ENCODE peak calls at places on chromosomes 4 and X, in ten cellular contexts. R is GM12865; K is activated naive CD4-positive, alpha-beta T cell treated with anti-CD3 and anti-CD28 coated beads for 36 hours; Q is lower lobe of right lung; D is activated CD4-positive, alpha-beta memory T cell treated with anti-CD3 and anti-CD28 coated beads, Interleukin-2, amount 10 ng/mL, durations not matched to agents 7 days and 5 days; B is activated T-cell treated with anti-CD3 and anti-CD28 coated beads, Interleukin-2, amount 50 U/mL, for 1 hour; H is NCI-H1105; M is T-helper 2 cell; N is NCI-H460; O is GM23248. J is an unnamed sample.

GRCh38 chrX:13658602-13659001 is 5.7 kb downstream of the TCEANC start:
- DNase-seq in R (peak; percentile 59), K (no peak), Q (no peak), D (no peak), B (no peak), H (no peak), M (no peak), N (peak; percentile 48), O (peak; percentile 67), J (peak; percentile 39)

GRCh38 chrX:134764202-134764785 is 106.0 kb upstream of the PLAC1 start:
- DNase-seq in R (peak; percentile 49), K (no peak), Q (no peak), D (no peak), B (no peak), H (no peak), M (no peak), N (peak; percentile 67), O (peak; percentile 24), J (peak; percentile 28)

GRCh38 chrX:141278306-141278705 is 36.0 kb upstream of the SPANXC start:
- DNase-seq in R (peak; percentile 1), K (peak; percentile 4), Q (no peak), D (peak; percentile 16), B (no peak), H (no peak), M (no peak), N (peak; percentile 35), O (peak; percentile 29), J (no peak)

GRCh38 chrX:153299855-153300254 is 21.7 kb downstream of the PNMA6F start:
- DNase-seq in R (no peak), K (no peak), Q (no peak), D (no peak), B (no peak), H (no peak), M (no peak), N (no peak), O (no peak), J (no peak)

GRCh38 chr4:54745031-54745770 is 87.4 kb downstream of the KIT start:
- DNase-seq in R (no peak), K (no peak), Q (no peak), D (no peak), B (no peak), H (no peak), M (no peak), N (no peak), O (peak; percentile 32), J (no peak)

GRCh38 chr4:94559351-94559806 is 107.6 kb downstream of the PDLIM5 start:
- DNase-seq in R (no peak), K (no peak), Q (no peak), D (no peak), B (no peak), H (no peak), M (no peak), N (no peak), O (peak; percentile 61), J (no peak)

GRCh38 chr4:62431513-62431912 is 1231.4 kb downstream of the ADGRL3 start:
- DNase-seq in R (peak; percentile 21), K (no peak), Q (no peak), D (no peak), B (no peak), H (peak; percentile 1), M (no peak), N (no peak), O (no peak), J (no peak)

GRCh38 chr4:77332696-77333270 is 175.8 kb downstream of the CCNG2 start:
- DNase-seq in R (no peak), K (no peak), Q (no peak), D (no peak), B (no peak), H (peak; percentile 0), M (no peak), N (no peak), O (no peak), J (no peak)

GRCh38 chrX:137031517-137032377 is 2.0 kb downstream of the GPR101 start:
- DNase-seq in R (peak; percentile 69), K (peak; percentile 62), Q (no peak), D (peak; percentile 46), B (peak; percentile 44), H (peak; percentile 33), M (no peak), N (peak; percentile 37), O (peak; percentile 55), J (no peak)

GRCh38 chrX:42996861-42997260 is 218.9 kb upstream of the PPP1R2C start:
- DNase-seq in R (no peak), K (no peak), Q (no peak), D (no peak), B (no peak), H (no peak), M (no peak), N (no peak), O (no peak), J (no peak)

GRCh38 chr4:151315212-151315886 is 10.1 kb downstream of the SH3D19 start:
- DNase-seq in R (no peak), K (no peak), Q (no peak), D (no peak), B (no peak), H (no peak), M (no peak), N (no peak), O (no peak), J (no peak)

GRCh38 chr4:117135634-117136354 is 50.4 kb upstream of the TRAM1L1 start:
- DNase-seq in R (peak; percentile 26), K (no peak), Q (no peak), D (no peak), B (no peak), H (no peak), M (no peak), N (no peak), O (no peak), J (no peak)

GRCh38 chr4:2604614-2605013 is 68.2 kb downstream of the FAM193A start:
- DNase-seq in R (no peak), K (no peak), Q (no peak), D (no peak), B (no peak), H (no peak), M (no peak), N (no peak), O (no peak), J (no peak)

GRCh38 chrX:137742846-137743245 is 176.9 kb downstream of the ZIC3 start:
- DNase-seq in R (no peak), K (no peak), Q (no peak), D (no peak), B (no peak), H (no peak), M (no peak), N (no peak), O (no peak), J (no peak)

GRCh38 chr4:15001248-15001824 is 945 bp upstream of the CPEB2 start:
- DNase-seq in R (peak; percentile 83), K (peak; percentile 62), Q (peak; percentile 80), D (peak; percentile 51), B (peak; percentile 60), H (peak; percentile 58), M (peak; percentile 17), N (peak; percentile 84), O (peak; percentile 95), J (peak; percentile 0)

GRCh38 chr4:98150092-98150761 is 7.0 kb upstream of the STPG2 start:
- DNase-seq in R (no peak), K (no peak), Q (no peak), D (no peak), B (no peak), H (no peak), M (no peak), N (no peak), O (peak; percentile 65), J (no peak)

GRCh38 chrX:9019151-9019550 is 14.8 kb downstream of the FAM9B start:
- DNase-seq in R (no peak), K (no peak), Q (no peak), D (no peak), B (no peak), H (no peak), M (no peak), N (no peak), O (peak; percentile 52), J (no peak)

GRCh38 chr4:6847134-6847533 is 62.5 kb upstream of the TBC1D14 start:
- DNase-seq in R (no peak), K (no peak), Q (no peak), D (no peak), B (no peak), H (no peak), M (no peak), N (no peak), O (peak; percentile 14), J (no peak)

GRCh38 chr4:102405706-102406510 is 60.6 kb upstream of the SLC39A8 start:
- DNase-seq in R (no peak), K (no peak), Q (no peak), D (no peak), B (no peak), H (no peak), M (no peak), N (peak; percentile 81), O (no peak), J (no peak)

GRCh38 chr4:1515763-1516162 is 109.5 kb upstream of the NKX1-1 start:
- DNase-seq in R (no peak), K (no peak), Q (peak; percentile 16), D (no peak), B (no peak), H (no peak), M (no peak), N (no peak), O (no peak), J (no peak)

GRCh38 chrX:31130457-31131215 is 58.8 kb upstream of the FTHL17 start:
- DNase-seq in R (no peak), K (no peak), Q (no peak), D (no peak), B (no peak), H (no peak), M (no peak), N (no peak), O (no peak), J (no peak)

GRCh38 chrX:40268126-40268525 is 170.4 kb upstream of the BCOR start:
- DNase-seq in R (no peak), K (no peak), Q (no peak), D (no peak), B (no peak), H (no peak), M (no peak), N (no peak), O (peak; percentile 36), J (no peak)

GRCh38 chr4:165684177-165684870 is 188.7 kb upstream of the TLL1 start:
- DNase-seq in R (no peak), K (no peak), Q (no peak), D (no peak), B (no peak), H (no peak), M (no peak), N (no peak), O (peak; percentile 46), J (no peak)

GRCh38 chr4:27360651-27361347 is 500.2 kb downstream of the STIM2 start:
- DNase-seq in R (no peak), K (no peak), Q (no peak), D (no peak), B (no peak), H (no peak), M (no peak), N (no peak), O (peak; percentile 81), J (no peak)

GRCh38 chrX:53071604-53072417 is 10.4 kb upstream of the TSPYL2 start:
- DNase-seq in R (peak; percentile 83), K (peak; percentile 72), Q (peak; percentile 84), D (peak; percentile 69), B (peak; percentile 66), H (peak; percentile 62), M (no peak), N (peak; percentile 76), O (peak; percentile 60), J (peak; percentile 95)

GRCh38 chr4:152634110-152634760 is 45.6 kb downstream of the TMEM154 start:
- DNase-seq in R (no peak), K (no peak), Q (no peak), D (no peak), B (no peak), H (no peak), M (no peak), N (no peak), O (peak; percentile 39), J (no peak)

GRCh38 chr4:57063518-57063917 is 46.7 kb downstream of the IGFBP7 start:
- DNase-seq in R (no peak), K (no peak), Q (no peak), D (no peak), B (no peak), H (no peak), M (no peak), N (no peak), O (no peak), J (no peak)

GRCh38 chr4:55827582-55827981 is 8.0 kb downstream of the EXOC1L start:
- DNase-seq in R (no peak), K (no peak), Q (no peak), D (no peak), B (no peak), H (no peak), M (no peak), N (no peak), O (no peak), J (no peak)